ENCODE peak calls at places on chromosome 7, in four cellular contexts. W is CD4-positive, alpha-beta memory T cell; Y is non-pigmented ciliary epithelial cell; X is CD8-positive, alpha-beta T cell. A is an unnamed sample.

GRCh38 chr7:75820688-75821087 is 7.1 kb upstream of the CCL24 start:
- DNase-seq in W (no peak), X (no peak), Y (no peak), A (no peak)

GRCh38 chr7:116777613-116778380 is 84.6 kb upstream of the CAPZA2 start:
- DNase-seq in X (no peak), Y (no peak), W (no peak), A (no peak)

GRCh38 chr7:71665716-71666115 is 533.8 kb downstream of the GALNT17 start:
- DNase-seq in Y (no peak), X (no peak), W (no peak), A (no peak)

GRCh38 chr7:116776610-116777289 is 85.6 kb upstream of the CAPZA2 start:
- DNase-seq in X (no peak), W (no peak), Y (no peak), A (no peak)

GRCh38 chr7:129255800-129256199 is 31.0 kb downstream of the AHCYL2 start:
- DNase-seq in X (no peak), W (no peak), Y (no peak), A (no peak)

GRCh38 chr7:69341288-69341687 is 257.0 kb upstream of the AUTS2 start:
- DNase-seq in W (no peak), X (no peak), Y (no peak), A (no peak)

GRCh38 chr7:101820703-101821102 is 3.3 kb downstream of the CUX1 start:
- DNase-seq in W (no peak), Y (no peak), X (no peak), A (no peak)

GRCh38 chr7:29866490-29866930 is 60.2 kb downstream of the WIPF3 start:
- DNase-seq in W (no peak), X (no peak), Y (peak), A (no peak)

GRCh38 chr7:142796501-142797341 is 26.0 kb downstream of the PRSS2 start:
- DNase-seq in Y (no peak), X (no peak), W (peak), A (no peak)

GRCh38 chr7:150413640-150414081 is 34.5 kb downstream of the ZNF775 start:
- DNase-seq in X (no peak), W (no peak), Y (no peak), A (no peak)

GRCh38 chr7:111138196-111138569 is 47.3 kb downstream of the LRRN3 start:
- DNase-seq in X (peak), W (peak), Y (no peak), A (no peak)

GRCh38 chr7:50848203-50848602 is 65.5 kb upstream of the GRB10 start:
- DNase-seq in W (no peak), X (no peak), Y (no peak), A (no peak)

GRCh38 chr7:151408839-151409554 is 841 bp downstream of the WDR86 start:
- DNase-seq in X (peak), Y (no peak), W (peak), A (no peak)

GRCh38 chr7:28311670-28312069 is 100.6 kb upstream of the CREB5 start:
- DNase-seq in Y (no peak), X (no peak), W (no peak), A (no peak)

A was measured in AG04450.